ENCODE peak calls at places on chromosomes 12 and 14, in seven cellular contexts. One of them, this sample, is unnamed.

GRCh38 chr14:94026886-94027469 is 838 bp downstream of the OTUB2 start:
- DNase-seq in retinal pigment epithelial cell: no peak
- DNase-seq in OCI-LY7: no peak
- DNase-seq in endodermal cell: no peak
- DNase-seq in activated B cell treated with CpG ODN at 0.5 μM for 24 hours: no peak
- DNase-seq in Calu3: no peak
- DNase-seq in AG10803: no peak
- DNase-seq in this sample: no peak

GRCh38 chr12:98903875-98904274 is 258.8 kb downstream of the APAF1 start:
- DNase-seq in retinal pigment epithelial cell: no peak
- DNase-seq in Calu3: no peak
- DNase-seq in activated B cell treated with CpG ODN at 0.5 μM for 24 hours: no peak
- DNase-seq in endodermal cell: no peak
- DNase-seq in AG10803: no peak
- DNase-seq in OCI-LY7: no peak
- DNase-seq in this sample: no peak

GRCh38 chr12:111780166-111780565 is 13.4 kb downstream of the ALDH2 start:
- DNase-seq in Calu3: no peak
- DNase-seq in retinal pigment epithelial cell: no peak
- DNase-seq in endodermal cell: no peak
- DNase-seq in AG10803: no peak
- DNase-seq in activated B cell treated with CpG ODN at 0.5 μM for 24 hours: no peak
- DNase-seq in OCI-LY7: no peak
- DNase-seq in this sample: no peak

GRCh38 chr14:95493503-95493902 is 22.9 kb downstream of the SYNE3 start:
- DNase-seq in retinal pigment epithelial cell: no peak
- DNase-seq in Calu3: no peak
- DNase-seq in AG10803: no peak
- DNase-seq in endodermal cell: no peak
- DNase-seq in OCI-LY7: no peak
- DNase-seq in activated B cell treated with CpG ODN at 0.5 μM for 24 hours: no peak
- DNase-seq in this sample: no peak

GRCh38 chr14:95660550-95661515 is 25.4 kb upstream of the TCL1B start:
- DNase-seq in Calu3: no peak
- DNase-seq in activated B cell treated with CpG ODN at 0.5 μM for 24 hours: no peak
- DNase-seq in endodermal cell: peak
- DNase-seq in retinal pigment epithelial cell: no peak
- DNase-seq in OCI-LY7: no peak
- DNase-seq in AG10803: no peak
- DNase-seq in this sample: no peak

GRCh38 chr14:103140316-103141109 is 17.3 kb downstream of the TNFAIP2 start:
- DNase-seq in retinal pigment epithelial cell: no peak
- DNase-seq in endodermal cell: peak
- DNase-seq in OCI-LY7: peak
- DNase-seq in Calu3: peak
- DNase-seq in activated B cell treated with CpG ODN at 0.5 μM for 24 hours: no peak
- DNase-seq in AG10803: no peak
- DNase-seq in this sample: peak

GRCh38 chr12:92538970-92539749 is 163.6 kb upstream of the PLEKHG7 start:
- DNase-seq in OCI-LY7: peak
- DNase-seq in endodermal cell: no peak
- DNase-seq in retinal pigment epithelial cell: no peak
- DNase-seq in activated B cell treated with CpG ODN at 0.5 μM for 24 hours: no peak
- DNase-seq in Calu3: peak
- DNase-seq in AG10803: peak
- DNase-seq in this sample: peak

GRCh38 chr12:24997970-24998582 is 49.2 kb upstream of the BCAT1 start:
- DNase-seq in AG10803: peak
- DNase-seq in activated B cell treated with CpG ODN at 0.5 μM for 24 hours: no peak
- DNase-seq in retinal pigment epithelial cell: peak
- DNase-seq in OCI-LY7: peak
- DNase-seq in endodermal cell: no peak
- DNase-seq in Calu3: no peak
- DNase-seq in this sample: peak

GRCh38 chr14:66228267-66228970 is 257.8 kb upstream of the CCDC196 start:
- DNase-seq in endodermal cell: no peak
- DNase-seq in retinal pigment epithelial cell: no peak
- DNase-seq in OCI-LY7: no peak
- DNase-seq in Calu3: no peak
- DNase-seq in activated B cell treated with CpG ODN at 0.5 μM for 24 hours: no peak
- DNase-seq in AG10803: peak
- DNase-seq in this sample: no peak

GRCh38 chr12:89436062-89436461 is 83.8 kb upstream of the DUSP6 start:
- DNase-seq in OCI-LY7: no peak
- DNase-seq in activated B cell treated with CpG ODN at 0.5 μM for 24 hours: no peak
- DNase-seq in endodermal cell: no peak
- DNase-seq in retinal pigment epithelial cell: no peak
- DNase-seq in AG10803: no peak
- DNase-seq in Calu3: no peak
- DNase-seq in this sample: no peak

GRCh38 chr12:25438638-25439037 is 114.4 kb downstream of the LMNTD1 start:
- DNase-seq in activated B cell treated with CpG ODN at 0.5 μM for 24 hours: no peak
- DNase-seq in retinal pigment epithelial cell: no peak
- DNase-seq in Calu3: no peak
- DNase-seq in endodermal cell: no peak
- DNase-seq in OCI-LY7: no peak
- DNase-seq in AG10803: peak
- DNase-seq in this sample: no peak

GRCh38 chr14:92552066-92552465 is 38.5 kb downstream of the RIN3 start:
- DNase-seq in OCI-LY7: no peak
- DNase-seq in activated B cell treated with CpG ODN at 0.5 μM for 24 hours: no peak
- DNase-seq in endodermal cell: no peak
- DNase-seq in retinal pigment epithelial cell: no peak
- DNase-seq in Calu3: no peak
- DNase-seq in AG10803: no peak
- DNase-seq in this sample: no peak

GRCh38 chr14:92549853-92550244 is 36.3 kb downstream of the RIN3 start:
- DNase-seq in AG10803: peak
- DNase-seq in Calu3: no peak
- DNase-seq in OCI-LY7: no peak
- DNase-seq in activated B cell treated with CpG ODN at 0.5 μM for 24 hours: no peak
- DNase-seq in retinal pigment epithelial cell: no peak
- DNase-seq in endodermal cell: no peak
- DNase-seq in this sample: no peak

GRCh38 chr14:92549096-92549852 is 35.7 kb downstream of the RIN3 start:
- DNase-seq in Calu3: no peak
- DNase-seq in AG10803: peak
- DNase-seq in activated B cell treated with CpG ODN at 0.5 μM for 24 hours: no peak
- DNase-seq in OCI-LY7: no peak
- DNase-seq in retinal pigment epithelial cell: no peak
- DNase-seq in endodermal cell: no peak
- DNase-seq in this sample: no peak

GRCh38 chr14:92553456-92553855 is 39.9 kb downstream of the RIN3 start:
- DNase-seq in endodermal cell: peak
- DNase-seq in AG10803: peak
- DNase-seq in Calu3: no peak
- DNase-seq in retinal pigment epithelial cell: no peak
- DNase-seq in activated B cell treated with CpG ODN at 0.5 μM for 24 hours: no peak
- DNase-seq in OCI-LY7: no peak
- DNase-seq in this sample: no peak

DNA sequence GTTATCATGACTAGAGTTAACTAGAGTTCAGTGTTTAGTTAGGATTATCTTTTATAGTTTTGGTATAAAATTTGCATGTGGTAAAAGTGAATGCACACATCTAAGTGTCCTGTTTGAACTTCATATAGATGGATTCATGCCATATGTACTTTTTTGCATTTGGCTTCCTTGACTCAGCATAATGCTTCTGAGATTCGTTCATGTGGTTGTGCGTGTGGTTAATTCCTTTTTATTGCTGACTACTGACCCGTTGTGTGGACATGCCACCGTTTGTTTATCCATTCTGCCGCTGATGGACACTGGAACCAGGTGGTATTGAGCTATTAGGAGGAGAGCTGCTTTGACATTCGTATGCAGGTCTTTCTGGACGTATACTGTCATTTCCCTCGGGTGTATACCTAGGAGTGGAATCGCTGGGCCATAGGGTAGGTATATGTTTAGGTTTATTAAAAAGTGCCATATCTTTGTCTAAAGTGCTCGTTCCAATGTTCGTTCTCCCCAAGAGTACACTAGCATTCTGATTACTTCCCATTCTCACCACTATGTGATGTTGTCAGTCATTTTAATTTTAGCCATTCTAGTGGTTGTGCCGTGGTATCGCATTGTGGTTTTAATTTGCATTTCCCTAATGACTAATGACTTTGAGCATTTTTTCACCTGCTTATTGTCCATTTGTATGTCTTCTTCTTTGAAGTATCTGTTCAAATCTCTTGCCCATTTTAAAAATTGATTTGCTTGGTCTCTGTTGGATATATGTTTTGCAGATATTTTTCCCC is 37.7 kb downstream of the RIN3 start:
- DNase-seq in endodermal cell: no peak
- DNase-seq in Calu3: no peak
- DNase-seq in retinal pigment epithelial cell: no peak
- DNase-seq in OCI-LY7: peak
- DNase-seq in activated B cell treated with CpG ODN at 0.5 μM for 24 hours: no peak
- DNase-seq in AG10803: no peak
- DNase-seq in this sample: peak
- TF ChIP-seq CTCF in endodermal cell: peak
- TF ChIP-seq CTCF in Calu3: no peak
- TF ChIP-seq CTCF in retinal pigment epithelial cell: no peak
- TF ChIP-seq CTCF in OCI-LY7: peak
- TF ChIP-seq CTCF in activated B cell treated with CpG ODN at 0.5 μM for 24 hours: no peak
- TF ChIP-seq CTCF in AG10803: no peak
- TF ChIP-seq CTCF in this sample: peak

DNA sequence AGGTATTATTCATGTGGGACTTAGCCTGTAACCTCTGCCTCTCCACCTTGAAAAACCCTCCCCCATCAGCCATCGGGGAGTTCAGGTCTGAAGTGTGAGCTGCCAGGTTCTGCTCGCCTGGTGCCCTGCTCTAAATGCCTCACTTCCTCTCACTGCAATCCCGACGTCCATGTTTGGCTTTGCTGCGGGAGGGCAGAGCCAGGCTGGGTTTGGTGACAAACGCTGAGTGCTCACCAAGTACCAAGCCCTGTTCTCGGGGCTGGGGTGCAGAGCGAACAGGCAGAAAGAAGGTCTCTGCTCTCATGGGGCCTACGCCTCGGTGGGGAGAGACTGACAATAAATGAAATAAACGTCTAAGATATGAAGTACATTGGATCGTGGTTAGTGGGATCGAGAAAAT is 2.1 kb upstream of the ADGRD1 start:
- DNase-seq in retinal pigment epithelial cell: no peak
- DNase-seq in activated B cell treated with CpG ODN at 0.5 μM for 24 hours: no peak
- DNase-seq in Calu3: no peak
- DNase-seq in endodermal cell: no peak
- DNase-seq in AG10803: no peak
- DNase-seq in OCI-LY7: no peak
- DNase-seq in this sample: no peak
- TF ChIP-seq CTCF in retinal pigment epithelial cell: no peak
- TF ChIP-seq CTCF in activated B cell treated with CpG ODN at 0.5 μM for 24 hours: no peak
- TF ChIP-seq CTCF in Calu3: no peak
- TF ChIP-seq CTCF in endodermal cell: no peak
- TF ChIP-seq CTCF in AG10803: no peak
- TF ChIP-seq CTCF in OCI-LY7: no peak
- TF ChIP-seq CTCF in this sample: no peak

DNA sequence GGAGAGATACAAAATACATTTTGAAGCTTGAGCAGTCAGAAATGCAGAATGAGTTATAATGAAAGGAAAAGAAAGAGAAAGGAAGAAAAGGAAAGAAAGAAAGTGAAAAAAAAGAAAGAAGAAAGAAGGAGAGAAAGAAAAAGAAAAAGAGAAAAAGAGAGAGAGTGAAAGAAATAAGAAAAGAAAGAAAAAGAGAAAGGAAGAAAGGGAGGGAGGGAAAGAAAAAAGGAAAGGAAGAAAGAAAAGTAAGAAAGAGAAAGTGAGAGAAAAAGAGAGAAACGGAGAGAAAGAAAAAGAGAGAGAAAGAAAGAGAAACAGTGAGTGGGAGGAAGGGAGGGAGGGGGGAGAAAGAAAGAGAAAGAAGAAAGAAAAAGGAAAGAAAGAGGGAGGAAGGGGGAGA is 549.9 kb downstream of the GALC start:
- DNase-seq in activated B cell treated with CpG ODN at 0.5 μM for 24 hours: no peak
- DNase-seq in Calu3: no peak
- DNase-seq in OCI-LY7: no peak
- DNase-seq in AG10803: no peak
- DNase-seq in endodermal cell: no peak
- DNase-seq in retinal pigment epithelial cell: no peak
- DNase-seq in this sample: no peak
- TF ChIP-seq CTCF in activated B cell treated with CpG ODN at 0.5 μM for 24 hours: no peak
- TF ChIP-seq CTCF in Calu3: no peak
- TF ChIP-seq CTCF in OCI-LY7: no peak
- TF ChIP-seq CTCF in AG10803: no peak
- TF ChIP-seq CTCF in endodermal cell: no peak
- TF ChIP-seq CTCF in retinal pigment epithelial cell: no peak
- TF ChIP-seq CTCF in this sample: no peak

DNA sequence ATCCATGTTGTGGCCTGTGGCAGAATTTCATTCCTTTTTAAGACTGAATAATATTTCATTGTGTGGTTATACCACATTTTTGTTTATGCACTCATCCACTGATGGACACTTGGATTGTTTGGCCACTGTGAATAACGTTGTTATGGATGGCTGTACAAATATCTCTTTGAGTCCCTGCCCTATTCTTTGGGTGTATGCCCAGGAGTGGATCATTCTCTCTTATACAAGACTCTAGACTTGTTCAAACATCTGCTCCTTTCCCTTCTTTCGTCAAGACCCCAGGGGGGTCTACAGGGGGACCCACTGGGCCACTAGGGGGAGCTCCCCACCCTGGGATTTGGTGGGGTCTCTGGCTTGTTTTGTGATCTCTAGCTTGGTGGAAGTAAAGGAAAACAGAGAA is 77.4 kb downstream of the FBXL14 start:
- DNase-seq in retinal pigment epithelial cell: no peak
- DNase-seq in endodermal cell: peak
- DNase-seq in OCI-LY7: peak
- DNase-seq in AG10803: peak
- DNase-seq in activated B cell treated with CpG ODN at 0.5 μM for 24 hours: no peak
- DNase-seq in Calu3: no peak
- DNase-seq in this sample: no peak
- TF ChIP-seq CTCF in retinal pigment epithelial cell: peak
- TF ChIP-seq CTCF in endodermal cell: peak
- TF ChIP-seq CTCF in OCI-LY7: peak
- TF ChIP-seq CTCF in AG10803: peak
- TF ChIP-seq CTCF in activated B cell treated with CpG ODN at 0.5 μM for 24 hours: no peak
- TF ChIP-seq CTCF in Calu3: no peak
- TF ChIP-seq CTCF in this sample: peak

This sample was measured in GM13976.